ENCODE peak calls at places on chromosomes 2 and 18, in five cellular contexts. One of them, this sample, is unnamed.

GRCh38 chr2:142435847-142436246 is 305.0 kb upstream of the LRP1B start:
- DNase-seq in Peyer's patch: no peak
- DNase-seq in fibroblast of lung: no peak
- DNase-seq in endodermal cell: no peak
- DNase-seq in keratinocyte: no peak
- DNase-seq in this sample: no peak

GRCh38 chr18:34933880-34934689 is 107.1 kb upstream of the MAPRE2 start:
- DNase-seq in Peyer's patch: no peak
- DNase-seq in endodermal cell: no peak
- DNase-seq in keratinocyte: no peak
- DNase-seq in fibroblast of lung: peak; percentile 37
- DNase-seq in this sample: no peak

GRCh38 chr18:80159713-80160636 is 50.9 kb downstream of the ADNP2 start:
- DNase-seq in keratinocyte: no peak
- DNase-seq in Peyer's patch: no peak
- DNase-seq in fibroblast of lung: no peak
- DNase-seq in endodermal cell: peak; percentile 72
- DNase-seq in this sample: no peak

GRCh38 chr2:170217778-170218251 is 39.9 kb downstream of the MYO3B start:
- DNase-seq in fibroblast of lung: peak; percentile 88
- DNase-seq in keratinocyte: no peak
- DNase-seq in Peyer's patch: no peak
- DNase-seq in endodermal cell: no peak
- DNase-seq in this sample: no peak

GRCh38 chr2:22897428-22897827 is 487.6 kb upstream of the KLHL29 start:
- DNase-seq in keratinocyte: no peak
- DNase-seq in Peyer's patch: no peak
- DNase-seq in fibroblast of lung: no peak
- DNase-seq in endodermal cell: no peak
- DNase-seq in this sample: no peak

GRCh38 chr2:167942495-167943081 is 304.8 kb downstream of the STK39 start:
- DNase-seq in Peyer's patch: no peak
- DNase-seq in endodermal cell: no peak
- DNase-seq in keratinocyte: no peak
- DNase-seq in fibroblast of lung: no peak
- DNase-seq in this sample: no peak

GRCh38 chr2:28287261-28287915 is 105.3 kb upstream of the FOSL2 start:
- DNase-seq in keratinocyte: no peak
- DNase-seq in fibroblast of lung: peak; percentile 65
- DNase-seq in endodermal cell: no peak
- DNase-seq in Peyer's patch: no peak
- DNase-seq in this sample: no peak

GRCh38 chr2:115083216-115083615 is 640.8 kb downstream of the DPP10 start:
- DNase-seq in Peyer's patch: no peak
- DNase-seq in fibroblast of lung: no peak
- DNase-seq in keratinocyte: no peak
- DNase-seq in endodermal cell: peak; percentile 48
- DNase-seq in this sample: no peak

GRCh38 chr2:50221106-50221505 is 810.8 kb downstream of the NRXN1 start:
- DNase-seq in keratinocyte: no peak
- DNase-seq in Peyer's patch: no peak
- DNase-seq in fibroblast of lung: no peak
- DNase-seq in endodermal cell: no peak
- DNase-seq in this sample: no peak

GRCh38 chr2:106165064-106165463 is 29.0 kb downstream of the UXS1 start:
- DNase-seq in keratinocyte: no peak
- DNase-seq in endodermal cell: peak; percentile 65
- DNase-seq in Peyer's patch: no peak
- DNase-seq in fibroblast of lung: no peak
- DNase-seq in this sample: no peak

DNA sequence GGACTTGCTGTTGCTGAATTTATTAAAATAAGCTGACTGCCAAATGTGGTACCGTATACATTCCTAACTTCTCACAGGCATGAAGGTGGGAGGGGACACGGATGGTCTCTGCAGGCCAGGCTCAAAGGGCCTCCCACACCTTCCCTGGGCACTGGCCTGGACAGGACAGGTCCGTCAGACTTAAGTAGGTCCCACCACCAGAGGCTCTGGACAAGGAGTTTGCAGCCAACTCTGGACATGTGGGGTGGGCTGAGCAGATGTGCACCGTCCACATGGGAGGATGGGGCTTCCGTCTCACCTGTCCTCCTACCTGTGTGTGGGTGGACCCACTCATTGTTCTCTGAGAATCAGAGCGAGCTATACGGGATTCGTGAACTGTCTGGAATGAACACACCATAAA is 8.2 kb downstream of the ODC1 start:
- DNase-seq in Peyer's patch: no peak
- DNase-seq in endodermal cell: peak; percentile 42
- DNase-seq in keratinocyte: no peak
- DNase-seq in fibroblast of lung: no peak
- DNase-seq in this sample: no peak
- TF ChIP-seq CTCF in Peyer's patch: no peak
- TF ChIP-seq CTCF in endodermal cell: no peak
- TF ChIP-seq CTCF in keratinocyte: no peak
- TF ChIP-seq CTCF in fibroblast of lung: no peak
- TF ChIP-seq CTCF in this sample: no peak

GRCh38 chr2:236675526-236675925 is 105.9 kb downstream of the ACKR3 start:
- DNase-seq in Peyer's patch: no peak
- DNase-seq in fibroblast of lung: no peak
- DNase-seq in endodermal cell: no peak
- DNase-seq in keratinocyte: no peak
- DNase-seq in this sample: no peak

GRCh38 chr2:236677368-236677767 is 107.7 kb downstream of the ACKR3 start:
- DNase-seq in endodermal cell: peak; percentile 18
- DNase-seq in Peyer's patch: peak; percentile 6
- DNase-seq in fibroblast of lung: no peak
- DNase-seq in keratinocyte: no peak
- DNase-seq in this sample: no peak

GRCh38 chr2:236674646-236675045 is 105.0 kb downstream of the ACKR3 start:
- DNase-seq in Peyer's patch: peak; percentile 6
- DNase-seq in endodermal cell: peak; percentile 24
- DNase-seq in fibroblast of lung: no peak
- DNase-seq in keratinocyte: no peak
- DNase-seq in this sample: no peak

GRCh38 chr2:236675051-236675450 is 105.4 kb downstream of the ACKR3 start:
- DNase-seq in fibroblast of lung: no peak
- DNase-seq in endodermal cell: no peak
- DNase-seq in keratinocyte: no peak
- DNase-seq in Peyer's patch: no peak
- DNase-seq in this sample: no peak

GRCh38 chr2:236676131-236676873 is 106.7 kb downstream of the ACKR3 start:
- DNase-seq in keratinocyte: no peak
- DNase-seq in Peyer's patch: no peak
- DNase-seq in fibroblast of lung: peak; percentile 47
- DNase-seq in endodermal cell: no peak
- DNase-seq in this sample: no peak
- H3K4me3 ChIP-seq in keratinocyte: no peak overlapping the region
- H3K4me3 ChIP-seq in Peyer's patch: no peak overlapping the region
- H3K4me3 ChIP-seq in fibroblast of lung: no peak overlapping the region
- H3K4me3 ChIP-seq in endodermal cell: no peak overlapping the region
- H3K4me3 ChIP-seq in this sample: no peak overlapping the region

DNA sequence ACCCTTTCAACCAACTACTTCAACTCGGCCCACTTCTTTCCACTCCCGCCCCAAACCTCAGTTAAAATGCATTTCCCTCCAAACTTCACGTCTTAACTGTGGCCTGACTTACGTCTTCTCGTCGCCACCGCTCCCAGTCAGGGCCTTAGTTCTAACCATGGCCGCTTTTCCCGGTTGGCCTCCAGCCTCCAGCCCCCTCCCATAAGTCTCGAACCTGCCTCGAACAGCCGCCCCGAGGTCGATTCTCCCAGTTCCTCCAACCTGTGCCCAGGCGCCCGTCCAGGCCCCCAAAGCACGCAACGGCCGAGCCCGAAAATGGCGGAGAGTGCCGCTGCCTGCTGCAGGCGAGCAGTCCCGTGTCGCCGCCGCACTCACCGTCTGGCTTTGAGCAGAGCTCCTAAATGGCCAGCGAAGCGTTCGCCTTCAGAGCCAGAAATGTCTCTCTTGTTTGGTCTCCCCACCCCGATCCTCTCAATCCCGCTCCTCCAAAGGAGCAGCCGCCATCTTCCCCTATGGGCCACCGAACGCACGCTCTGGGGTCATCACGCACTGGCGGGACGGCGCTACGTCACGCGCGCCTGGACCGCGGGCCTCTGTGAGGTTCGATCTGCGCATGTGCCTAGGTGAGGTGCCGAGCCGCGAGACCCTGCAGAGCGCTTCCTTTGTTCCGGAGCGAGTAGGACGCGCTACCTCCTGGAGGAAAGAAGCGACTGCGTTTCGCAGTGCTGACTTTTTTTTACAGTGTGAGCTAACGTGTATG is at the start of gene WDR33:
- DNase-seq in keratinocyte: peak; percentile 56
- DNase-seq in endodermal cell: peak; percentile 98
- DNase-seq in fibroblast of lung: peak; percentile 81
- DNase-seq in Peyer's patch: peak; percentile 93
- DNase-seq in this sample: peak; percentile 67
- TF ChIP-seq CTCF in keratinocyte: peak; percentile 30
- TF ChIP-seq CTCF in endodermal cell: peak; percentile 37
- TF ChIP-seq CTCF in fibroblast of lung: no peak
- TF ChIP-seq CTCF in Peyer's patch: no peak
- TF ChIP-seq CTCF in this sample: no peak

GRCh38 chr2:177164131-177164530 is 48.5 kb upstream of the HNRNPA3 start:
- DNase-seq in fibroblast of lung: no peak
- DNase-seq in keratinocyte: no peak
- DNase-seq in Peyer's patch: no peak
- DNase-seq in endodermal cell: no peak
- DNase-seq in this sample: no peak
- H3K4me3 ChIP-seq in fibroblast of lung: no peak overlapping the region
- H3K4me3 ChIP-seq in keratinocyte: peak overlapping the region; percentile 43
- H3K4me3 ChIP-seq in Peyer's patch: no peak overlapping the region
- H3K4me3 ChIP-seq in endodermal cell: no peak overlapping the region
- H3K4me3 ChIP-seq in this sample: no peak overlapping the region

This sample was measured in HFF-Myc.